ENCODE peak calls at places on chromosomes 5 and 9, in seven cellular contexts. Q is IMR-90, G is PC-3, Z is adipocyte, U is left ventricle myocardium inferior, W is endodermal cell, L is GM23338. J is an unnamed sample.

GRCh38 chr5:82591021-82591515 is 312.9 kb upstream of the RPS23 start:
- DNase-seq in Q (no peak), L (peak; percentile 64), U (no peak), Z (no peak), G (peak; percentile 19), W (no peak), J (no peak)

GRCh38 chr9:89701221-89701798 is 96.5 kb downstream of the GADD45G start:
- DNase-seq in Q (no peak), W (peak; percentile 58), L (no peak), Z (no peak), U (no peak), G (no peak), J (no peak)

GRCh38 chr9:36191290-36191645 is 547 bp downstream of the CLTA start:
- DNase-seq in Q (no peak), U (peak; percentile 41), L (peak; percentile 54), W (peak; percentile 58), G (no peak), Z (peak; percentile 70), J (no peak)

GRCh38 chr9:129964901-129965734 is 77.9 kb downstream of the FNBP1 start:
- DNase-seq in Z (peak; percentile 79), Q (peak; percentile 93), W (peak; percentile 59), L (peak; percentile 51), U (no peak), G (peak; percentile 54), J (peak; percentile 64)

GRCh38 chr5:66442951-66443445 is 153.2 kb upstream of the MAST4 start:
- DNase-seq in L (no peak), Z (no peak), G (no peak), U (no peak), Q (no peak), W (no peak), J (no peak)

GRCh38 chr5:153429734-153430133 is 60.7 kb upstream of the GRIA1 start:
- DNase-seq in G (no peak), Q (no peak), U (no peak), Z (no peak), W (no peak), L (no peak), J (no peak)

GRCh38 chr5:95864944-95865504 is 42.5 kb upstream of the GLRX start:
- DNase-seq in G (peak; percentile 40), W (no peak), L (no peak), U (no peak), Q (peak; percentile 58), Z (no peak), J (no peak)

GRCh38 chr5:128395073-128395472 is 143.0 kb downstream of the FBN2 start:
- DNase-seq in U (no peak), L (no peak), W (no peak), G (no peak), Q (no peak), Z (no peak), J (no peak)

GRCh38 chr5:31033295-31033694 is 160.2 kb upstream of the CDH6 start:
- DNase-seq in Q (peak; percentile 68), W (no peak), Z (peak; percentile 47), L (no peak), U (no peak), G (no peak), J (no peak)

GRCh38 chr9:38022995-38023394 is 46.0 kb downstream of the SHB start:
- DNase-seq in Z (no peak), Q (no peak), G (peak; percentile 66), U (no peak), W (no peak), L (no peak), J (no peak)

GRCh38 chr5:154608531-154609011 is 130.5 kb upstream of the HAND1 start:
- DNase-seq in W (peak; percentile 78), G (no peak), L (peak; percentile 43), Z (no peak), U (no peak), Q (no peak), J (no peak)

GRCh38 chr9:136950656-136951030 is 1.4 kb upstream of the LCN12 start:
- DNase-seq in Q (no peak), U (no peak), L (no peak), W (no peak), Z (no peak), G (no peak), J (no peak)

GRCh38 chr5:148268556-148268955 is at the start of gene SPINK13:
- DNase-seq in G (peak; percentile 95), L (no peak), Q (peak; percentile 64), W (peak; percentile 47), U (no peak), Z (peak; percentile 57), J (peak; percentile 71)

GRCh38 chr9:6575324-6575758 is 70.2 kb downstream of the GLDC start:
- DNase-seq in L (no peak), W (peak; percentile 54), U (no peak), Q (no peak), G (no peak), Z (no peak), J (no peak)

GRCh38 chr9:133995012-133995896 is 3.1 kb upstream of the VAV2 start:
- DNase-seq in Z (no peak), U (no peak), G (no peak), Q (no peak), W (no peak), L (peak; percentile 24), J (no peak)

GRCh38 chr5:158084292-158084691 is 225.3 kb upstream of the CLINT1 start:
- DNase-seq in U (no peak), G (no peak), L (no peak), W (no peak), Q (no peak), Z (no peak), J (no peak)

GRCh38 chr5:170769898-170770416 is 13.6 kb upstream of the GABRP start:
- DNase-seq in Q (no peak), G (no peak), U (no peak), W (no peak), Z (no peak), L (peak; percentile 68), J (no peak)

GRCh38 chr5:154190652-154191304 is at the start of gene GALNT10:
- DNase-seq in U (peak; percentile 73), L (peak; percentile 73), G (peak; percentile 59), Z (peak; percentile 88), W (no peak), Q (peak; percentile 66), J (no peak)

GRCh38 chr5:51278458-51279049 is 104.7 kb upstream of the ISL1 start:
- DNase-seq in L (peak; percentile 49), Z (no peak), G (no peak), Q (no peak), W (no peak), U (no peak), J (no peak)

DNA sequence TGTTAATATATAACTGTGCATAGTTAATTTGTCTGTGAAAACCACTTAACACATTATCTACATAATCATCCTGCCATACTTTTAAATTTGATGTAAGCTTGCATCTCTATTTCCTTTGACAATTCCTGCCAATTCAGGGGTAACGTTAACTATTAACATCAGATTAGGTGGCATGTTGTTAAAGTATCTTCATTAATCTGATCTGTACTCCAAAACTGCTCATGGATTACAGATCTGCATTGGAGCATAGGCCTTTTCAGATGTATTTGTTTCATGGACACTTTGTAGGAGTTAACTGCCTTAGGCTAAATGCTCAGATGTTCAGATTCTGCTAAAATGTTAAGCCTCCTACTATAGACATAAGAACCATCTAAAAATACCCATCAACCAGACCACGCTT is 3.1 kb downstream of the RPS6 start:
- DNase-seq in L (no peak), G (no peak), U (no peak), Z (no peak), W (no peak), Q (no peak), J (no peak)
- H3K4me3 ChIP-seq in L (peak overlapping the region; percentile 97), G (peak overlapping the region; percentile 94), U (no peak overlapping the region), Z (peak overlapping the region; percentile 88), W (peak overlapping the region; percentile 94), Q (no peak overlapping the region), J (no peak overlapping the region)

GRCh38 chr5:71714911-71715310 is 4.2 kb upstream of the CARTPT start:
- DNase-seq in W (no peak), Q (no peak), G (no peak), Z (no peak), L (no peak), U (no peak), J (no peak)

GRCh38 chr5:71719092-71719964 is at the start of gene CARTPT:
- DNase-seq in Z (peak; percentile 2), L (peak; percentile 91), W (peak; percentile 91), G (no peak), Q (peak; percentile 6), U (no peak), J (no peak)
- H3K4me3 ChIP-seq in Z (no peak within 1 kb of the TSS), L (peak within 1 kb of the TSS; percentile 58), W (no peak within 1 kb of the TSS), G (no peak within 1 kb of the TSS), Q (no peak within 1 kb of the TSS), U (no peak within 1 kb of the TSS), J (no peak within 1 kb of the TSS)

DNA sequence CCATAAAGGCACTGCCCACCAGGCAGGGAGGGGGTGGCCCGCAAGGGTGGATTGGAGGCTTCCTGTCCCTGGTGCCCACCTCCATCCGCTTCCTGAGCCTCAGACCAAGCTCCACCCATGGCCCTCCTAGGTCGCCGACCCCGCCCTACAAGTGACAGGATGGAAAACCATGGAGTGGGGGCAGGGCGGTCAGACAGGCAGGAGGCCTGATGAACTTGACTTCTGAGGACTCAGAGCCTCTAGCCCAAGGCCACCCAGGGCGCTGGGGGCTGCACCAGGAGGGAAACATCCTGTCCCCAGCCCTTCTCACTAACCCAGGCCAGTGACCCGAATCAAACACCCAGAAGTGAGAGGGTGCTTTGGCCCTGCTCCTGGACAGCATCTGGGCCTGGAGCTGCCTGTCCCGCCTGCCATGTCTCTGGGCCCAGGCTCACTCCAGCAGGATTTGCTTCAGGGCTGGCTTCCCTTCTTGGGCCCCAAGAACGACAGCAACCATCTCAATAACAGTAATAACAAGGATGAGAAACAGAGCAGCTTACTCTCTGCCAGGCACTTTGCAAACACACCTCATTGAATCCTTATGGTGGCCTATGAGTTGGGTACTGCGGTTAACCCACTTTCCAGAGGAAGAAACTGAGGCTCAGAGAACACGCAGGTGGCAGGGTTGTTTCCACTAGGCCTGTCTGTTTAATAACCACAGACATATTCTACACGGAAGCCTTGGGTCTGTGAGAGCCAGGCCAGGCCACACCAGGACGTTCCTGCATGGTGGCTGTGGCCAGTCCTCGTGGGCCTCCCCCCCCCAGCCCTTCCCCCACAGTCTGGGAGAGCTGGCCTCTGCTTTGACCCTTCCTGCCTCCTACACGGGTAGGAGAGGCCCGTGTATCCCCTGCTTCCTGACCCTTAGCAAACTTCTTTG is 4.4 kb upstream of the ST6GALNAC6 start:
- DNase-seq in L (peak; percentile 88), Z (no peak), U (peak; percentile 81), W (peak; percentile 91), Q (no peak), G (no peak), J (no peak)
- H3K4me3 ChIP-seq in L (peak overlapping the region; percentile 34), Z (no peak overlapping the region), U (no peak overlapping the region), W (no peak overlapping the region), Q (no peak overlapping the region), G (no peak overlapping the region), J (no peak overlapping the region)

DNA sequence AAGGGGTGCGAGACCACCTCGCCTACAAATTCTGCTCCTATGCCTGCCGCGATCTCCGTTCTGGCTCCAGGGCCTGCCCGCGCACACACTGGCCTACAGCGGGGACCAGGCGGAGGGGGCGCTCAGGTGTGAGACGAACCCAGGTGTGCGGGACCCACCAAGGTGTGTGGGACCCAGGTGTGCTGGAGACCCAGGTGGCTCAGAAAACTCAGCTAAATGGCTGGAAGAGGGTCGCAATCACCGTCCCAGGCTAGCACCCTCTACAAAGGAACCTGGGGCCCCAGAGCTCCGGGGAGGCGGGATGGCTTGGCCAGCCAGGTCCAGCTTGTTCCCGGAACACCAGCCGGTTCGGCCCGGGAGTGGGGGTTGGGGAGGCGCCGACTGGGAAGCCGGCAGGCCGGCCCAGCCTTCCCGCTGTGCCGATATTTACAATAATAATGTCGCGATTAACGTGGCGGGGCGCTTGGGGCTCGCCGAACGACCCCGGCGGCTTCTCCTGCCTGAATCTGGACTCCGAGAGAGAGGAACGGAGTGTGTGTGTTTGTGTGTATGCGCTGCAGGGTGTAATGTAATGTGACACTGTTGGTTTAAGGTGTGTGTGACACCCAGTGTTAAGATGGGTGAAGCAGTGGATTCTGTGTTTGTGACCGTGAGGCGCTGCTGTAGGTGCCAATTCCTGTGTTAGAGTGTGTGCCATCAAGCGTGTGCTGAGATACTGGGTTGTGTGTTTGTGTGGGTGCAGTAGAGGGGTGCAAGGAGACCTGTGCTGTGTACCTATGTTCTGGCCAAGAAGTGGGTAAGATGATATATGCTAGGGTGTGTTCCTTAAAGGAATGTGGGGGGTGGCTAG is 1.4 kb downstream of the PCDH1 start:
- DNase-seq in Q (no peak), Z (no peak), L (peak; percentile 69), U (no peak), W (peak; percentile 85), G (peak; percentile 50), J (no peak)
- H3K4me3 ChIP-seq in Q (no peak overlapping the region), Z (peak overlapping the region; percentile 70), L (peak overlapping the region; percentile 98), U (peak overlapping the region; percentile 83), W (peak overlapping the region; percentile 99), G (peak overlapping the region; percentile 81), J (no peak overlapping the region)

J was measured in AG09309.